ENCODE peak calls at places on chromosomes 7 and 10, in four cellular contexts. One of them, this sample, is unnamed.

GRCh38 chr7:146781352-146782116 is 664.9 kb downstream of the CNTNAP2 start:
- DNase-seq in neural progenitor cell: no peak
- DNase-seq in hepatocyte: no peak
- DNase-seq in GM23248: no peak
- DNase-seq in this sample: no peak

GRCh38 chr7:98360221-98361124 is 40.4 kb downstream of the BAIAP2L1 start:
- DNase-seq in neural progenitor cell: peak
- DNase-seq in hepatocyte: peak
- DNase-seq in GM23248: no peak
- DNase-seq in this sample: no peak

GRCh38 chr7:20153999-20154398 is 63.2 kb downstream of the MACC1 start:
- DNase-seq in neural progenitor cell: no peak
- DNase-seq in hepatocyte: no peak
- DNase-seq in GM23248: peak
- DNase-seq in this sample: no peak

GRCh38 chr10:120327671-120328070 is 129.4 kb upstream of the PLPP4 start:
- DNase-seq in neural progenitor cell: no peak
- DNase-seq in hepatocyte: no peak
- DNase-seq in GM23248: no peak
- DNase-seq in this sample: no peak

GRCh38 chr7:22885824-22886255 is 63.2 kb upstream of the TOMM7 start:
- DNase-seq in neural progenitor cell: no peak
- DNase-seq in hepatocyte: no peak
- DNase-seq in GM23248: no peak
- DNase-seq in this sample: no peak

GRCh38 chr7:90453931-90454330 is 15.5 kb upstream of the PTTG1IP2 start:
- DNase-seq in neural progenitor cell: no peak
- DNase-seq in hepatocyte: no peak
- DNase-seq in GM23248: no peak
- DNase-seq in this sample: no peak

GRCh38 chr7:40918701-40919271 is 784.0 kb downstream of the SUGCT start:
- DNase-seq in neural progenitor cell: no peak
- DNase-seq in hepatocyte: peak
- DNase-seq in GM23248: peak
- DNase-seq in this sample: peak

GRCh38 chr10:3935933-3936359 is 150.9 kb upstream of the KLF6 start:
- DNase-seq in neural progenitor cell: no peak
- DNase-seq in hepatocyte: peak
- DNase-seq in GM23248: peak
- DNase-seq in this sample: peak

GRCh38 chr7:33750177-33750576 is 155.2 kb upstream of the BMPER start:
- DNase-seq in neural progenitor cell: no peak
- DNase-seq in hepatocyte: no peak
- DNase-seq in GM23248: peak
- DNase-seq in this sample: peak

GRCh38 chr7:78530351-78530750 is 731.8 kb downstream of the PHTF2 start:
- DNase-seq in neural progenitor cell: no peak
- DNase-seq in hepatocyte: no peak
- DNase-seq in GM23248: peak
- DNase-seq in this sample: peak

GRCh38 chr10:132232553-132232949 is 45.8 kb downstream of the DPYSL4 start:
- DNase-seq in neural progenitor cell: no peak
- DNase-seq in hepatocyte: no peak
- DNase-seq in GM23248: no peak
- DNase-seq in this sample: no peak

GRCh38 chr7:155001756-155002410 is 1.0 kb downstream of the PAXIP1 start:
- DNase-seq in neural progenitor cell: no peak
- DNase-seq in hepatocyte: peak
- DNase-seq in GM23248: peak
- DNase-seq in this sample: no peak

GRCh38 chr10:36634916-36635315 is 490.5 kb upstream of the ANKRD30A start:
- DNase-seq in neural progenitor cell: no peak
- DNase-seq in hepatocyte: no peak
- DNase-seq in GM23248: peak
- DNase-seq in this sample: peak

DNA sequence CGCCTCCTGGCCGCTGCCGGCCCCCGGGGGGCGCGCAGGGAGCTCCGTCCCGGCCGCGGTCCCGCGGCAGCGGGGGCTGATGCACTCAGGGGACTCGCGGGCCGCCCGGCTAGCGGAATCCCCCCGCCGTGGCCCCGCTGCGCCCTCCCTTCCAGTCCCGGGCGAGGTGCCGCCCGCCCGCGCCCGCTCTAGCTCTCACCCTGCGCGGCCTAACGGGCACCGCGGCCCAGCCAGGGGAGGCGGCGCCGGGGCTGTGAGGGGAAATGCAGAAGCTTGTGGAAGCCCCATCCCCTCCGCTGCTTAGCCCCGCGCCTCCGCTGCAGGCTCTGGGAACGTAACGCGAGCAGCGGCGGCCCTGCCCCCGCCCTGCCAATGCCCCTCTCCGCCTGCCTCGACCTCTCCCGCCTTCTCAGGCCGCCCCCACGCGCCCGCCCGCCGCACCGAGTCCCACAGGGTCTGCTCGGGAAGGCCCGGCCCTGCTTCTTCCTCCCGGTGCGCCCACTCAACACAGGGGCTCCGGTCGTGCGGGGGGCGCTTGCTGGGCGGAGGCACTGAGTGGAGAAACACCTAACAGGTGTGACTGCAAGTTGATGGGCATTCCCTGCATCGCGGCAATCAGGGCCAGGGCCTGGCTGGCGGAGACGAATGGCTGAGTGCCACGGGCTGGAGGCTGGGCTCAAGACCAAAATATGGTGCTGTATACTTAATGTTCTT is 383 bp upstream of the TMEM229A start:
- DNase-seq in neural progenitor cell: peak
- DNase-seq in hepatocyte: peak
- DNase-seq in GM23248: peak
- DNase-seq in this sample: no peak
- H2AFZ ChIP-seq in neural progenitor cell: peak
- H2AFZ ChIP-seq in hepatocyte: peak
- H2AFZ ChIP-seq in GM23248: no peak
- H2AFZ ChIP-seq in this sample: peak

GRCh38 chr10:33334839-33335549 is 527 bp upstream of the NRP1 start:
- DNase-seq in neural progenitor cell: peak
- DNase-seq in hepatocyte: peak
- DNase-seq in GM23248: peak
- DNase-seq in this sample: peak

GRCh38 chr10:33337335-33337854 is 2.9 kb upstream of the NRP1 start:
- DNase-seq in neural progenitor cell: no peak
- DNase-seq in hepatocyte: peak
- DNase-seq in GM23248: peak
- DNase-seq in this sample: peak

GRCh38 chr10:33336606-33337334 is 2.3 kb upstream of the NRP1 start:
- DNase-seq in neural progenitor cell: peak
- DNase-seq in hepatocyte: peak
- DNase-seq in GM23248: peak
- DNase-seq in this sample: no peak

GRCh38 chr10:33335550-33335799 is 1.0 kb upstream of the NRP1 start:
- DNase-seq in neural progenitor cell: no peak
- DNase-seq in hepatocyte: no peak
- DNase-seq in GM23248: peak
- DNase-seq in this sample: no peak

GRCh38 chr10:33335800-33336605 is 1.5 kb upstream of the NRP1 start:
- DNase-seq in neural progenitor cell: peak
- DNase-seq in hepatocyte: peak
- DNase-seq in GM23248: peak
- DNase-seq in this sample: peak
- H2AFZ ChIP-seq in neural progenitor cell: peak
- H2AFZ ChIP-seq in hepatocyte: peak
- H2AFZ ChIP-seq in GM23248: peak
- H2AFZ ChIP-seq in this sample: peak

GRCh38 chr7:128066858-128067257 is 35.6 kb upstream of the LRRC4 start:
- DNase-seq in neural progenitor cell: peak
- DNase-seq in hepatocyte: no peak
- DNase-seq in GM23248: no peak
- DNase-seq in this sample: no peak

GRCh38 chr7:128068785-128069184 is 37.5 kb upstream of the LRRC4 start:
- DNase-seq in neural progenitor cell: no peak
- DNase-seq in hepatocyte: no peak
- DNase-seq in GM23248: no peak
- DNase-seq in this sample: no peak

GRCh38 chr7:128065872-128066271 is 34.6 kb upstream of the LRRC4 start:
- DNase-seq in neural progenitor cell: no peak
- DNase-seq in hepatocyte: no peak
- DNase-seq in GM23248: no peak
- DNase-seq in this sample: no peak

GRCh38 chr7:128069367-128070364 is 38.4 kb upstream of the LRRC4 start:
- DNase-seq in neural progenitor cell: no peak
- DNase-seq in hepatocyte: no peak
- DNase-seq in GM23248: no peak
- DNase-seq in this sample: no peak

DNA sequence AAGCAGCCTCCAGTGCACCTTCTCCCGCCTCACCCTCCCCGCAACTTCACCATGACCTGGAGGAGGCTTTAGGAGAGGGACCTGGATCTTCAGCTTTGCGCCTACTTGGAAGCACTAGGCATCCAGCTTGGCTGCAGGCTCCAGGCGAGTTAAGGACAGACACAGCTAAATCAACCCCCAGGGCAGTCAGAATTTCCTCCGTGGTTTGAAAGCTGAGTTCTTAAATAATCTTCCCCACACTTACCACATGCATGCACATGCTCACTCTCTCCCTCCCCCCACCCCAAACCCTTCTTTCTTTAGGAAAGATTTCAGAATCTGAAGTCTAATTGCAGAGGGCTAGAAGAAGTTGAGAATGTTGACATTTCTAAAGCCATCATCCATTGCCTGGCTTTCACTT is 36.7 kb upstream of the LRRC4 start:
- DNase-seq in neural progenitor cell: no peak
- DNase-seq in hepatocyte: no peak
- DNase-seq in GM23248: no peak
- DNase-seq in this sample: no peak
- H2AFZ ChIP-seq in neural progenitor cell: no peak
- H2AFZ ChIP-seq in hepatocyte: no peak
- H2AFZ ChIP-seq in GM23248: no peak
- H2AFZ ChIP-seq in this sample: no peak

GRCh38 chr7:27389508-27389907 is 146.9 kb downstream of the EVX1 start:
- DNase-seq in neural progenitor cell: no peak
- DNase-seq in hepatocyte: no peak
- DNase-seq in GM23248: peak
- DNase-seq in this sample: no peak
- H2AFZ ChIP-seq in neural progenitor cell: peak
- H2AFZ ChIP-seq in hepatocyte: no peak
- H2AFZ ChIP-seq in GM23248: no peak
- H2AFZ ChIP-seq in this sample: no peak

GRCh38 chr7:74141705-74142104 is 32.5 kb upstream of the EIF4H start:
- DNase-seq in neural progenitor cell: no peak
- DNase-seq in hepatocyte: no peak
- DNase-seq in GM23248: no peak
- DNase-seq in this sample: no peak
- H2AFZ ChIP-seq in neural progenitor cell: no peak
- H2AFZ ChIP-seq in hepatocyte: no peak
- H2AFZ ChIP-seq in GM23248: no peak
- H2AFZ ChIP-seq in this sample: no peak

GRCh38 chr7:42083284-42083683 is 153.7 kb downstream of the GLI3 start:
- DNase-seq in neural progenitor cell: no peak
- DNase-seq in hepatocyte: no peak
- DNase-seq in GM23248: no peak
- DNase-seq in this sample: no peak

GRCh38 chr7:42085531-42085930 is 151.5 kb downstream of the GLI3 start:
- DNase-seq in neural progenitor cell: no peak
- DNase-seq in hepatocyte: no peak
- DNase-seq in GM23248: no peak
- DNase-seq in this sample: no peak

GRCh38 chr7:42082144-42082543 is 154.9 kb downstream of the GLI3 start:
- DNase-seq in neural progenitor cell: no peak
- DNase-seq in hepatocyte: peak
- DNase-seq in GM23248: peak
- DNase-seq in this sample: peak

GRCh38 chr7:42081672-42082071 is 155.3 kb downstream of the GLI3 start:
- DNase-seq in neural progenitor cell: no peak
- DNase-seq in hepatocyte: no peak
- DNase-seq in GM23248: no peak
- DNase-seq in this sample: no peak

DNA sequence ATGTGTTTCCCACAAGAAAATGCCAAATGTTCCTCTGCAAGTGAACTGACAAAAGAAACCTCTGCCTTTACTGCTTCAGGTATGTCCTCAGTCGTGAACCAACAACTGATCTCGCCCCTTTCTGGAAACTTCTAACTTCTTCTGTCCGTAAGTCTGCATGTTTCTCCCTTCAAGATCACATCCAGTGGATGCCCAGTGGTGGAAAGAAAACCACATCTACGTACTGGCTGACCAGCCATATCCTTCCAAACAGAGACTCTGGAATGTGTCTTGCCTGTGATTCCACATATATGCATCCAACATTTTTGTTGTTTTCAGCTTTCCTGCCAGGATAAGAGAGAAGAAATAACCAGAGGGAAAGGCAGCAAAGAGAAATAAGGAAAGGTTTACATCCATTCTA is 152.7 kb downstream of the GLI3 start:
- DNase-seq in neural progenitor cell: no peak
- DNase-seq in hepatocyte: no peak
- DNase-seq in GM23248: no peak
- DNase-seq in this sample: peak
- H2AFZ ChIP-seq in neural progenitor cell: no peak
- H2AFZ ChIP-seq in hepatocyte: no peak
- H2AFZ ChIP-seq in GM23248: no peak
- H2AFZ ChIP-seq in this sample: no peak